ENCODE peak calls at places on chromosomes 11 and 22, in nine cellular contexts. M, X, Q, D, L, F, H, W and B are unnamed samples.

GRCh38 chr11:1178201-1178885 is 20.6 kb downstream of the MUC5AC start:
- DNase-seq in W (no peak), X (no peak), M (no peak), D (no peak), F (peak), Q (no peak), L (no peak), H (no peak), B (no peak)

GRCh38 chr11:86696004-86696403 is 23.6 kb upstream of the ME3 start:
- DNase-seq in W (peak), H (no peak), X (peak), D (peak), F (no peak), L (peak), Q (no peak), M (no peak), B (peak)

GRCh38 chr11:134764367-134764766 is 352.3 kb upstream of the B3GAT1 start:
- DNase-seq in Q (no peak), X (no peak), M (no peak), D (no peak), F (no peak), L (no peak), H (no peak), W (no peak), B (no peak)

GRCh38 chr11:1831338-1832180 is 3.2 kb upstream of the SYT8 start:
- DNase-seq in D (no peak), H (no peak), L (no peak), M (no peak), W (no peak), Q (no peak), X (no peak), F (peak), B (no peak)

GRCh38 chr11:7494086-7494775 is 8.9 kb downstream of the OLFML1 start:
- DNase-seq in M (no peak), H (no peak), D (no peak), X (no peak), L (no peak), W (no peak), F (no peak), Q (no peak), B (no peak)

GRCh38 chr11:108734956-108735559 is 70.2 kb downstream of the DDX10 start:
- DNase-seq in W (peak), Q (no peak), D (no peak), M (no peak), X (peak), H (peak), L (no peak), F (no peak), B (peak)

GRCh38 chr11:119332111-119332765 is 2.1 kb upstream of the RNF26 start:
- DNase-seq in F (no peak), Q (no peak), M (peak), X (no peak), L (no peak), D (no peak), W (no peak), H (no peak), B (no peak)

GRCh38 chr11:116527180-116527991 is 245.4 kb downstream of the BUD13 start:
- DNase-seq in L (no peak), H (no peak), Q (no peak), M (peak), D (no peak), W (no peak), X (no peak), F (no peak), B (no peak)

GRCh38 chr11:34053161-34053686 is 1.7 kb downstream of the CAPRIN1 start:
- DNase-seq in H (peak), X (peak), F (peak), W (peak), L (no peak), D (peak), M (peak), Q (peak), B (peak)

GRCh38 chr22:28181332-28181731 is 262.3 kb upstream of the PITPNB start:
- DNase-seq in H (no peak), F (no peak), X (no peak), Q (no peak), L (no peak), W (no peak), D (no peak), M (no peak), B (peak)

GRCh38 chr11:119607726-119608125 is 121.3 kb downstream of the NECTIN1 start:
- DNase-seq in F (no peak), H (no peak), L (no peak), W (no peak), Q (peak), M (no peak), X (no peak), D (no peak), B (no peak)

GRCh38 chr11:74681686-74682651 is 49.3 kb downstream of the CHRDL2 start:
- DNase-seq in X (no peak), H (peak), M (peak), F (peak), Q (no peak), L (no peak), D (no peak), W (no peak), B (no peak)

GRCh38 chr22:45397806-45398205 is 15.6 kb downstream of the SMC1B start:
- DNase-seq in H (no peak), Q (no peak), X (peak), F (no peak), D (no peak), L (no peak), M (no peak), W (no peak), B (no peak)

GRCh38 chr11:114172055-114172861 is 112.7 kb downstream of the ZBTB16 start:
- DNase-seq in F (peak), L (no peak), X (no peak), Q (no peak), H (peak), M (no peak), D (no peak), W (no peak), B (no peak)

GRCh38 chr11:16860632-16861031 is 122.2 kb downstream of the C11orf58 start:
- DNase-seq in D (no peak), M (no peak), W (no peak), H (no peak), X (no peak), L (no peak), Q (no peak), F (no peak), B (peak)

GRCh38 chr11:102794382-102794781 is 3.6 kb downstream of the MMP1 start:
- DNase-seq in W (no peak), L (peak), H (peak), M (no peak), X (peak), Q (no peak), F (no peak), D (peak), B (no peak)